ENCODE peak calls at places on chromosome 3, in four cellular contexts. F is GM23338, S is prostate gland, E is mammary epithelial cell. Q is an unnamed sample. For H3K4me1, the result is how much of the 10 kb centered on the place peaks cover.

GRCh38 chr3:39267631-39268553 is 11.9 kb downstream of the CX3CR1 start:
- DNase-seq in F (no peak), S (no peak), E (no peak), Q (no peak)

GRCh38 chr3:16614033-16615031 is 9.1 kb upstream of the DAZL start:
- DNase-seq in F (no peak), S (no peak), E (no peak), Q (peak)

GRCh38 chr3:186189492-186189891 is 80.6 kb upstream of the ETV5 start:
- DNase-seq in F (no peak), S (no peak), E (no peak), Q (no peak)

GRCh38 chr3:156792945-156793344 is 33.2 kb upstream of the LEKR1 start:
- DNase-seq in F (no peak), S (no peak), E (no peak), Q (no peak)

GRCh38 chr3:99852851-99853250 is 35.2 kb downstream of the CMSS1 start:
- DNase-seq in F (no peak), S (no peak), E (no peak), Q (no peak)

GRCh38 chr3:127680146-127680661 is 7.5 kb downstream of the ABTB1 start:
- DNase-seq in F (no peak), S (no peak), E (no peak), Q (no peak)

GRCh38 chr3:152589644-152590043 is 245.3 kb upstream of the P2RY1 start:
- DNase-seq in F (no peak), S (no peak), E (no peak), Q (no peak)

GRCh38 chr3:40725026-40725425 is 200.3 kb downstream of the ZNF621 start:
- DNase-seq in F (no peak), S (peak), E (no peak), Q (no peak)

GRCh38 chr3:32326791-32327190 is 64.9 kb upstream of the CMTM7 start:
- DNase-seq in F (no peak), S (no peak), E (no peak), Q (no peak)

GRCh38 chr3:137065381-137065780 is 107.6 kb downstream of the IL20RB start:
- DNase-seq in F (peak), S (no peak), E (no peak), Q (no peak)

GRCh38 chr3:20930034-20930433 is 744.0 kb upstream of the SGO1 start:
- DNase-seq in F (peak), S (no peak), E (peak), Q (peak)

GRCh38 chr3:43632269-43632733 is 10.5 kb upstream of the ANO10 start:
- DNase-seq in F (peak), S (no peak), E (peak), Q (peak)

GRCh38 chr3:57544181-57545125 is at the start of gene DNAH12:
- DNase-seq in F (peak), S (peak), E (peak), Q (peak)

GRCh38 chr3:21620511-21621395 is 130.3 kb downstream of the ZNF385D start:
- DNase-seq in F (no peak), S (no peak), E (peak), Q (peak)

GRCh38 chr3:115324056-115324455 is 177.0 kb upstream of the ZBTB20 start:
- DNase-seq in F (no peak), S (no peak), E (no peak), Q (no peak)

GRCh38 chr3:51717947-51718346 is 11.1 kb downstream of the GRM2 start:
- DNase-seq in F (no peak), S (no peak), E (no peak), Q (no peak)

GRCh38 chr3:35739964-35740527 is 100.7 kb downstream of the ARPP21 start:
- DNase-seq in F (no peak), S (no peak), E (no peak), Q (no peak)

GRCh38 chr3:57446318-57446841 is 97.8 kb downstream of the DNAH12 start:
- DNase-seq in F (no peak), S (no peak), E (peak), Q (no peak)

GRCh38 chr3:127276995-127277394 is 10.9 kb downstream of the PRR20G start:
- DNase-seq in F (no peak), S (no peak), E (no peak), Q (no peak)

GRCh38 chr3:71548995-71549394 is 34.5 kb downstream of the FOXP1 start:
- DNase-seq in F (no peak), S (no peak), E (no peak), Q (no peak)

GRCh38 chr3:18758047-18758704 is 333.0 kb upstream of the SATB1 start:
- DNase-seq in F (peak), S (peak), E (peak), Q (peak)

GRCh38 chr3:46354984-46355383 is 1.1 kb downstream of the CCR2 start:
- DNase-seq in F (no peak), S (no peak), E (no peak), Q (no peak)

GRCh38 chr3:976021-976420 is 116.8 kb upstream of the CNTN6 start:
- DNase-seq in F (no peak), S (no peak), E (peak), Q (no peak)

GRCh38 chr3:149902498-149903139 is 68.1 kb downstream of the PFN2 start:
- DNase-seq in F (no peak), S (no peak), E (peak), Q (peak)

GRCh38 chr3:55000546-55000945 is 72.7 kb upstream of the LRTM1 start:
- DNase-seq in F (no peak), S (no peak), E (peak), Q (peak)

GRCh38 chr3:42872718-42873117 is 3.0 kb downstream of the CYP8B1 start:
- DNase-seq in F (no peak), S (no peak), E (no peak), Q (no peak)

GRCh38 chr3:38214560-38214959 is 49.2 kb downstream of the OXSR1 start:
- DNase-seq in F (no peak), S (no peak), E (no peak), Q (no peak)

GRCh38 chr3:32872487-32873382 is 54.9 kb downstream of the TRIM71 start:
- DNase-seq in F (no peak), S (peak), E (no peak), Q (no peak)

GRCh38 chr3:18444597-18445420 is 19.7 kb upstream of the SATB1 start:
- DNase-seq in F (peak), S (peak), E (peak), Q (peak)

GRCh38 chr3:52006820-52007133 is 11.1 kb upstream of the RPL29 start:
- DNase-seq in F (no peak), S (no peak), E (no peak), Q (no peak)

GRCh38 chr3:189276481-189277190 is 104.9 kb downstream of the TPRG1 start:
- DNase-seq in F (no peak), S (peak), E (peak), Q (no peak)

GRCh38 chr3:138493804-138494606 is 59.6 kb downstream of the ESYT3 start:
- DNase-seq in F (no peak), S (no peak), E (peak), Q (peak)

GRCh38 chr3:50336452-50337174 is 4.0 kb downstream of the RASSF1 start:
- DNase-seq in F (peak), S (no peak), E (peak), Q (peak)

GRCh38 chr3:46675426-46675825 is 18.1 kb downstream of the ALS2CL start:
- DNase-seq in F (no peak), S (no peak), E (no peak), Q (no peak)

GRCh38 chr3:152574461-152575079 is 260.4 kb upstream of the P2RY1 start:
- DNase-seq in F (peak), S (peak), E (peak), Q (peak)

GRCh38 chr3:14460342-14461005 is 58.1 kb downstream of the SLC6A6 start:
- DNase-seq in F (no peak), S (peak), E (no peak), Q (no peak)

GRCh38 chr3:20405731-20406130 is 219.7 kb upstream of the SGO1 start:
- DNase-seq in F (no peak), S (no peak), E (peak), Q (peak)

GRCh38 chr3:157906627-157907026 is 199.6 kb downstream of the SHOX2 start:
- DNase-seq in F (no peak), S (no peak), E (peak), Q (no peak)

GRCh38 chr3:109195812-109196211 is 59.3 kb downstream of the C3orf85 start:
- DNase-seq in F (no peak), S (no peak), E (no peak), Q (peak)

GRCh38 chr3:183692436-183692835 is 5.2 kb upstream of the YEATS2 start:
- DNase-seq in F (no peak), S (no peak), E (no peak), Q (peak)
- H3K4me1 ChIP-seq in F (under half), S (under half), E (under half), Q (under half)

GRCh38 chr3:141371882-141372281 is 3.6 kb downstream of the ZBTB38 start:
- DNase-seq in F (no peak), S (no peak), E (no peak), Q (no peak)
- H3K4me1 ChIP-seq in F (under half), S (under half), E (under half), Q (under half)

DNA sequence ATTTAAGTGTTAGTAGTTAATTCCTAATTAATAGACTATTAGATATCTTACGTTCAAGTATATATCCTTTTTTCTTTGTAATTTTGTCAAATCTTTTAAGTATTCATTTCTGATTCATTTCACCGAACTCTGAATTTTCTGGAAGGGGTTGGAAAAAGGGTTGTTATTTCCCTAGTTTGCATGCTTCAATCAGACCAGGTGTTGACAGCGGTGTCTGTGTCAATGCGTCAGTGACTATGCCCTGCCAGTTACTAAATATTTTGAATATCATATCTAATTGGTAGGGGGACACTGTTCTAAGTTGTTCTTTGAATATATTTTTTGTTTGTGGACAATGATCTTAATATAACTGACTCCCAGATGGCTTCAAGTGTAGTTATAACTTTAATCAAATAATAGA is 62.7 kb upstream of the TNFSF10 start:
- DNase-seq in F (no peak), S (no peak), E (no peak), Q (peak)
- H3K4me1 ChIP-seq in F (under half), S (under half), E (under half), Q (under half)

GRCh38 chr3:63969866-63970265 is 53.4 kb downstream of the PSMD6 start:
- DNase-seq in F (no peak), S (no peak), E (no peak), Q (no peak)
- H3K4me1 ChIP-seq in F (half or more), S (under half), E (half or more), Q (under half)

DNA sequence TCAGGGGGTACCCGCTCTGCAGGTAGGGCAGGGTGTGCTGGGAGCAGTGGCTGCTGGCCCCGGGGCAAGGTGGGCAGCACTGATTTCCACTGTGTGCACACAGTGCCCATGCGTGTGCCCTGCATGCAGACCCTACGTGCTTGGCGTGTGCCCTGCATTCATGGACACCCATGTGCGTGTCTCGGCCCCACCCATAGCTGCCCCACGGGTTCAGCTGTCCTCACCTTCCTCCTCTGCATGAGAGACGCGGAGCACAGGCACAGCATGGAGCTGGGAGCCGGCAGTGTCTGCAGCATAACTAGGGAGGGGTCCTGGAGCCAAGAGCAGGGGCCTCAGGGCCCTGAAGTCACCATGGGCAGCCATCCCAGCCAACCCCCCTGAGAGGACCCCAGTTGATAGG is 1.6 kb upstream of the UCN2 start:
- DNase-seq in F (no peak), S (no peak), E (no peak), Q (no peak)
- H3K4me1 ChIP-seq in F (under half), S (under half), E (half or more), Q (under half)

GRCh38 chr3:180280601-180281000 is 243.9 kb upstream of the PEX5L start:
- DNase-seq in F (no peak), S (no peak), E (peak), Q (no peak)
- H3K4me1 ChIP-seq in F (under half), S (under half), E (under half), Q (under half)

DNA sequence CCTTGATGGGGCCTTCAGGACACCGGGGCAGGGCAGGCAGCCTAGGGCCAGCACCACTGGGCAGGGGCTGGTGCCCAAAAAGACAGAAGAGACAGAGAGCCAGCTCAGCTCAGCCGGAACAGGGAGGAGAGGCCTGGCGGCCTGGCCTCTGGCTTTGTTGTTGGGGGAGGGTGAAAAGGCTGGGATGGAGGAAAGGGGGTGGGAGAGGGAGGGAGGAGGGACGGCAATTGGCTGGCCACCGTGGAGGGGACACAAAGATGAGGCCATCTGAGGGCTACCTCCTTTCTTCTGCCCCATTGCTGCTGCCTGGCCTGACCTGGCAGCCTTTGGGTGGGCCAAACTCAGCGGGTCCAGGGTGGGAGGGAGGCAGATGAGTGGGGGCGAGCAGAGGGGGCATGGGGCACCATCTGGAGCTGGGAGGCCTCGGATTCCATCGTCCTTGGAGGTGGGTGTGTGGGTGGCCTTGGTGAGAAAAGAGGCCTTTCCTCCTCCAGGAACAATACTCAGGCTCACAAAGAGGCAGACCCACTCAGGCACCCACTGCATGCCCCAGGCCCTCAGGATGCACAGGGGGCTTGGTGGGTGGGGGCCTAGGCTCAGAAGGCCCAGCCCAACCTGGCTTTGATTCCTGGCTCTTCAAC is 9.3 kb downstream of the EFCC1 start:
- DNase-seq in F (no peak), S (no peak), E (no peak), Q (no peak)
- H3K4me1 ChIP-seq in F (under half), S (under half), E (under half), Q (under half)

DNA sequence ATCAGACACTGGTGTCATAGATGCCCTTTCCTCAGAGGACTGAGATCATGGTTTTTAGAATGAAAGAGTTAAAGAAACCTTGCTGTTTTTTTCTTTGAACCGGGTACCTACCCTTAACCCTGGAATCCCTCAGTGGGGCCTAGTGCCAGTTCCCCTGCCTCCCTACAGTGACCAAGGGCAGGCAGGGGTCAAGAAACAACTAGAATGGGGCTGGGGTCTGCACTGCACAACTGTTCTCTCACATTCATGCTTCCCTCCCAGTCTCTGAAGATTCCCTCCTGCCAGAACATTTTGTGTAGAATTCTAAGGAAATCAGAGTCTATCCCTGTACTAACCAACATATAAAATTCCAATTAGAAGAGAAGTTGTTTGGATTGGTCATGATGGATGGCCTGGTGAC is 47.9 kb downstream of the TGFBR2 start:
- DNase-seq in F (no peak), S (no peak), E (no peak), Q (no peak)
- H3K4me1 ChIP-seq in F (under half), S (under half), E (under half), Q (under half)

GRCh38 chr3:112642912-112643506 is 2.1 kb upstream of the CCDC80 start:
- DNase-seq in F (peak), S (peak), E (peak), Q (peak)
- H3K4me1 ChIP-seq in F (half or more), S (under half), E (under half), Q (under half)

Q was measured in trophoblast cell.